ENCODE peak calls at places on chromosomes 6 and 20, in nine cellular contexts. O is activated CD8-positive, alpha-beta T cell treated with anti-CD3 and anti-CD28 coated beads for 36 hours; B is foreskin fibroblast; Y is AG09309; U is fibroblast of lung; W is hepatocyte; D is breast epithelium; E is AG04450; X is Calu3. M is an unnamed sample.

GRCh38 chr20:57619053-57619831 is 984 bp downstream of the ZBP1 start:
- DNase-seq in U (no peak), O (peak), X (no peak), D (no peak), E (no peak), Y (no peak), B (no peak), W (no peak), M (no peak)

GRCh38 chr20:50187403-50188051 is 3.1 kb upstream of the CEBPB start:
- DNase-seq in X (peak), O (no peak), B (peak), D (peak), U (peak), W (peak), Y (no peak), E (no peak), M (no peak)

GRCh38 chr6:14798996-14799588 is 446.8 kb upstream of the JARID2 start:
- DNase-seq in U (no peak), E (no peak), O (no peak), X (no peak), W (no peak), Y (no peak), B (no peak), D (no peak), M (no peak)

GRCh38 chr6:163237110-163237509 is 177.4 kb upstream of the QKI start:
- DNase-seq in D (no peak), X (no peak), U (no peak), E (no peak), B (no peak), Y (no peak), O (no peak), W (no peak), M (no peak)

GRCh38 chr6:169896826-169897456 is 145.5 kb downstream of the ERMARD start:
- DNase-seq in X (no peak), D (no peak), Y (no peak), E (no peak), W (no peak), B (no peak), U (no peak), O (no peak), M (no peak)

GRCh38 chr6:137087902-137088301 is 43.1 kb upstream of the IL20RA start:
- DNase-seq in E (no peak), X (no peak), D (no peak), Y (no peak), B (no peak), W (no peak), U (no peak), O (no peak), M (no peak)

GRCh38 chr6:119428647-119429046 is 79.1 kb upstream of the MAN1A1 start:
- DNase-seq in X (no peak), B (peak), U (no peak), W (no peak), O (no peak), D (no peak), E (no peak), Y (no peak), M (no peak)

GRCh38 chr6:7954477-7955200 is 44.1 kb upstream of the TXNDC5 start:
- DNase-seq in O (no peak), Y (no peak), E (no peak), B (no peak), U (no peak), X (no peak), W (no peak), D (no peak), M (no peak)

GRCh38 chr20:31901615-31902014 is 31.2 kb downstream of the TTLL9 start:
- DNase-seq in Y (no peak), O (no peak), X (no peak), E (no peak), B (no peak), U (no peak), D (no peak), W (no peak), M (no peak)

GRCh38 chr6:137095651-137096238 is 51.0 kb upstream of the IL20RA start:
- DNase-seq in Y (no peak), B (no peak), D (no peak), U (no peak), W (no peak), X (no peak), O (peak), E (no peak), M (no peak)

GRCh38 chr6:53032853-53033252 is 32.4 kb upstream of the FBXO9 start:
- DNase-seq in O (no peak), Y (no peak), X (no peak), U (peak), B (peak), E (no peak), D (no peak), W (no peak), M (no peak)

GRCh38 chr6:31815025-31815838 is at the start of the genes HSPA1A and HSPA1L:
- DNase-seq in U (peak), W (peak), B (peak), D (peak), O (peak), Y (peak), E (peak), X (peak), M (peak)

GRCh38 chr20:61614311-61615100 is 362.4 kb downstream of the CDH4 start:
- DNase-seq in E (no peak), U (no peak), X (no peak), B (no peak), D (no peak), O (no peak), W (no peak), Y (no peak), M (no peak)

GRCh38 chr6:127291495-127291894 is 24.8 kb downstream of the RNF146 start:
- DNase-seq in U (no peak), D (no peak), O (no peak), E (no peak), X (no peak), W (no peak), Y (no peak), B (no peak), M (no peak)

GRCh38 chr6:125480146-125480545 is 178.4 kb upstream of the HDDC2 start:
- DNase-seq in B (no peak), E (no peak), D (no peak), X (no peak), W (no peak), O (no peak), U (no peak), Y (no peak), M (no peak)

GRCh38 chr6:140051521-140052455 is 677.3 kb upstream of the CITED2 start:
- DNase-seq in O (no peak), D (no peak), U (peak), Y (peak), X (no peak), W (no peak), E (peak), B (peak), M (no peak)

GRCh38 chr6:16503919-16504554 is 257.2 kb downstream of the ATXN1 start:
- DNase-seq in X (no peak), E (no peak), W (no peak), U (no peak), D (no peak), Y (no peak), B (no peak), O (peak), M (no peak)

GRCh38 chr6:116444092-116444491 is 17.1 kb upstream of the CALHM6 start:
- DNase-seq in O (no peak), E (no peak), Y (no peak), U (peak), D (no peak), B (peak), X (peak), W (peak), M (no peak)

GRCh38 chr20:14877616-14878015 is 540.2 kb upstream of the FLRT3 start:
- DNase-seq in B (peak), D (no peak), E (no peak), W (no peak), X (no peak), U (no peak), O (no peak), Y (no peak), M (no peak)

GRCh38 chr6:145669627-145670034 is 65.7 kb downstream of the EPM2A start:
- DNase-seq in E (peak), D (no peak), B (peak), W (no peak), X (no peak), U (peak), Y (peak), O (no peak), M (no peak)

GRCh38 chr20:42113236-42113635 is 495.1 kb upstream of the CHD6 start:
- DNase-seq in D (no peak), E (no peak), W (no peak), B (no peak), U (no peak), Y (no peak), O (no peak), X (no peak), M (no peak)

GRCh38 chr6:11221623-11222384 is 10.7 kb downstream of the NEDD9 start:
- DNase-seq in E (no peak), W (no peak), B (no peak), U (no peak), X (no peak), O (no peak), Y (no peak), D (no peak), M (no peak)

GRCh38 chr6:11224252-11224965 is 8.1 kb downstream of the NEDD9 start:
- DNase-seq in X (no peak), U (no peak), E (no peak), W (no peak), D (no peak), Y (no peak), B (peak), O (peak), M (no peak)

GRCh38 chr6:11224966-11225463 is 7.5 kb downstream of the NEDD9 start:
- DNase-seq in X (no peak), E (no peak), W (no peak), B (no peak), U (no peak), O (peak), Y (no peak), D (no peak), M (no peak)

GRCh38 chr6:11222385-11223277 is 9.8 kb downstream of the NEDD9 start:
- DNase-seq in O (no peak), Y (no peak), D (no peak), U (no peak), X (no peak), B (no peak), W (no peak), E (no peak), M (no peak)

GRCh38 chr6:11223296-11223695 is 9.2 kb downstream of the NEDD9 start:
- DNase-seq in U (no peak), W (no peak), D (peak), Y (no peak), X (no peak), E (no peak), O (no peak), B (no peak), M (no peak)
- TF ChIP-seq CTCF in U (no peak), W (no peak), D (no peak), Y (no peak), X (no peak), E (no peak), O (no peak), B (no peak), M (no peak)

GRCh38 chr20:22819134-22819533 is 216.0 kb upstream of the SSTR4 start:
- DNase-seq in X (no peak), U (no peak), W (peak), E (no peak), D (no peak), Y (no peak), O (no peak), B (no peak), M (no peak)

GRCh38 chr20:22821826-22822225 is 213.3 kb upstream of the SSTR4 start:
- DNase-seq in D (no peak), E (no peak), W (no peak), O (no peak), X (no peak), B (no peak), Y (no peak), U (no peak), M (no peak)

GRCh38 chr20:22821081-22821480 is 214.0 kb upstream of the SSTR4 start:
- DNase-seq in W (no peak), D (no peak), X (no peak), Y (no peak), B (no peak), U (no peak), E (no peak), O (no peak), M (no peak)

GRCh38 chr20:22816016-22816415 is 219.1 kb upstream of the SSTR4 start:
- DNase-seq in U (no peak), D (no peak), W (no peak), E (no peak), B (no peak), Y (no peak), X (no peak), O (no peak), M (no peak)

GRCh38 chr20:22819784-22820183 is 215.3 kb upstream of the SSTR4 start:
- DNase-seq in X (no peak), E (no peak), B (no peak), Y (no peak), D (no peak), U (no peak), O (no peak), W (no peak), M (no peak)
- TF ChIP-seq CTCF in X (no peak), E (no peak), B (no peak), Y (no peak), D (no peak), U (no peak), O (no peak), W (no peak), M (no peak)

DNA sequence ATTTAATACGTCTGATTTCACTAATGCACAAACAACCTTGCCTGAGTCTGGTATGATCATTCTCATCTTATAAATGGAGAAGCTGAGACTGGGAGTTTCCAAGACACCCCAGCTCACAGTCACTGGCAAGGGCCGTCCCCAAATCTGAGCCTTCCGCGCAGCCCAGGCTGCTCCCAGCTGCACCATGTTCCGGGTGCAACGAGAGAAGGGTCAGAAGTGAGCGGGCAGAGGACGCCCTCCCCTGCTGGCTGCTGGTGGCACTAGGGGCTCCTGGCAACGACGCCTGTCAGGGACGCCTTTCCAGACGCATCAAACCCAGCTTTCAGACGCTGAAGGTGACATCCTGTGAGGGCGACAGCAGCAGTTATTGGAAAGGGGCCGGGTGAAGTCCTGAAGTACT is 115.3 kb upstream of the PROKR2 start:
- DNase-seq in B (no peak), W (no peak), E (no peak), U (no peak), D (no peak), Y (no peak), O (no peak), X (no peak), M (no peak)
- TF ChIP-seq CTCF in B (no peak), W (no peak), E (no peak), U (no peak), D (no peak), Y (no peak), O (no peak), X (no peak), M (no peak)

GRCh38 chr6:88761237-88762031 is 202.0 kb downstream of the RNGTT start:
- DNase-seq in X (no peak), E (no peak), B (no peak), W (no peak), U (no peak), O (peak), Y (no peak), D (no peak), M (no peak)
- TF ChIP-seq CTCF in X (no peak), E (no peak), B (no peak), W (no peak), U (no peak), O (peak), Y (no peak), D (no peak), M (no peak)

GRCh38 chr20:38172344-38172743 is 7.3 kb upstream of the TGM2 start:
- DNase-seq in D (no peak), W (no peak), O (no peak), B (no peak), Y (no peak), U (no peak), X (no peak), E (no peak), M (no peak)
- TF ChIP-seq CTCF in D (no peak), W (peak), O (no peak), B (no peak), Y (peak), U (peak), X (peak), E (peak), M (no peak)

DNA sequence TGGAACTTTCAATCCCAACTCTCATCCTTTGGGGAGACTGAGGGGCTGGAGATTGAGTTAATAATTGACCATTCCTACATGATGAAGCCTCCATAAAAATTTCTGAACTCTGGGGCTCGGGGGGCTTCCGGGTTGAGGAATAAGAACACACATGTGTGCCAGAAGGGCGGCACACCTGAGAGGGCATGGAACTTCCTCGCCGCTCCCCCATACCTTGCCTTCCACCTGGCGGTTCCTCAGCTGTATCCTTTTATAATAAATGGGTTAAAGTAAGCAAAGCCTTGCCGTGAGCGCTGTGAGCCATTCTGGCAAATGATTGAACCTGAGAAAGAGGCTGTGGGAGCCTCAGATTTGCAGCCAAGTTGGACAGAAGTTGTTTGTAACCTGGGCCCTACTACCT is 164.8 kb downstream of the LY86 start:
- DNase-seq in B (no peak), X (no peak), Y (no peak), O (no peak), E (no peak), U (no peak), W (no peak), D (no peak), M (no peak)
- TF ChIP-seq CTCF in B (no peak), X (no peak), Y (no peak), O (no peak), E (no peak), U (no peak), W (no peak), D (no peak), M (no peak)

GRCh38 chr20:40442181-40442963 is 246.7 kb downstream of the MAFB start:
- DNase-seq in O (no peak), W (no peak), B (no peak), E (no peak), X (peak), D (no peak), Y (no peak), U (peak), M (no peak)
- TF ChIP-seq CTCF in O (no peak), W (peak), B (no peak), E (no peak), X (no peak), D (no peak), Y (no peak), U (peak), M (peak)

DNA sequence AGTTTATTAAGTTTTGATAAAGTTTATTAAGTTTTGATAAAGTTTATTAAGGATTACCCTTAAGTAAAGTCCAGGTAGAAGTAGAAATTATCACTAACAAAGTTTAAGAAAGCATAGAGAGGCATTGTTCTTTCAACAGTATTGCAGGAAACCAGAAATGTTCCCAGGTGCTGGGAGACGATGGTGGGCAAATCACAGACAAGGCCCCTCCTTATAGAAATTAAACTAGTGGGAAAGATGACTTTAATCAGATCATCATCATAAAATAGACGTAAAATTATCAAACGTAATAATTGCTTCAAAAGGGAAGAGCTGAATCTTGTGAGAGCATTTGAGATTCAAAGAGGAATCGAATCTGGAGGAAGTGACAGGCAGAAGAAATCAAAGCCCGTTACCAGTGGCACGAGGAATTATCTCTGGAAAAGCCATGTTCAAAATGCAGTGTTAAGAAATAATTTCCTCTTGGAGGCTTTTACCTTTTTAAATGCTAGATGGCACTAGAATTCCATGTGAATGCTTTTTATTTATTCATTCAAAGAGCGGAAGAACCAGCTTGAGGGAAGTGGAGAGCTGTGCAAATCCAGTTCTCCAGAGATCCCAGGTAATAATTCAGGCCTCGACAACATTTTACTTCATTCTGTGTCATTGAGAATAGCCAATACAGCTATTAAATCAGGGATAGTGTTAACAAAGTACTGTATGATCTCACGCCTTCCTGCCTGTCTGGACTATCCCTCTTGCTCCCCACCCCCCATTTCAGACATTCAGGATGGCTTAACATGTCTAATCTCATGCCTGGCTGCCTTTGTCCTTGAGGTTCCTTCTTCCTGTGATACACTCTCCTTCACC is 1.0 kb upstream of the APMAP start:
- DNase-seq in B (peak), D (no peak), W (peak), U (peak), O (no peak), E (no peak), X (no peak), Y (peak), M (no peak)
- TF ChIP-seq CTCF in B (peak), D (peak), W (peak), U (peak), O (no peak), E (peak), X (no peak), Y (peak), M (no peak)